ENCODE peak calls at places on chromosome 7, in ten cellular contexts. B, O, D, Y, Z, N, S, G, M and P are unnamed samples.

GRCh38 chr7:3194501-3195141 is 106.4 kb upstream of the SDK1 start:
- DNase-seq in B (peak), O (peak), D (peak), Y (no peak), Z (peak), N (no peak), S (peak), G (no peak), M (no peak), P (no peak)

GRCh38 chr7:109844362-109844761 is 1246.6 kb upstream of the LRRN3 start:
- DNase-seq in B (peak), O (no peak), D (peak), Y (no peak), Z (no peak), N (no peak), S (peak), G (peak), M (no peak), P (peak)

GRCh38 chr7:7103343-7104313 is 78.7 kb upstream of the C1GALT1 start:
- DNase-seq in B (peak), O (peak), D (peak), Y (peak), Z (no peak), N (no peak), S (peak), G (peak), M (no peak), P (peak)

GRCh38 chr7:23100697-23101096 is 4.9 kb upstream of the KLHL7 start:
- DNase-seq in B (no peak), O (no peak), D (no peak), Y (no peak), Z (no peak), N (no peak), S (no peak), G (no peak), M (no peak), P (no peak)

GRCh38 chr7:100119701-100120517 is 475 bp downstream of the CNPY4 start:
- DNase-seq in B (peak), O (peak), D (peak), Y (peak), Z (peak), N (no peak), S (peak), G (no peak), M (no peak), P (peak)

GRCh38 chr7:20438665-20439376 is 108.1 kb downstream of the ITGB8 start:
- DNase-seq in B (no peak), O (no peak), D (no peak), Y (no peak), Z (no peak), N (peak), S (no peak), G (no peak), M (no peak), P (peak)

GRCh38 chr7:88218836-88219605 is 817 bp downstream of the SRI start:
- DNase-seq in B (peak), O (peak), D (no peak), Y (peak), Z (peak), N (peak), S (peak), G (no peak), M (no peak), P (peak)

GRCh38 chr7:1449951-1450350 is 9.3 kb downstream of the MICALL2 start:
- DNase-seq in B (no peak), O (no peak), D (no peak), Y (no peak), Z (no peak), N (no peak), S (no peak), G (no peak), M (no peak), P (no peak)

GRCh38 chr7:69597278-69598076 is 798 bp upstream of the AUTS2 start:
- DNase-seq in B (no peak), O (peak), D (peak), Y (peak), Z (no peak), N (peak), S (no peak), G (no peak), M (no peak), P (peak)

GRCh38 chr7:52940511-52940910 is 94.9 kb upstream of the POM121L12 start:
- DNase-seq in B (no peak), O (no peak), D (no peak), Y (no peak), Z (no peak), N (no peak), S (no peak), G (no peak), M (no peak), P (no peak)

GRCh38 chr7:102244601-102245000 is 42.1 kb upstream of the SH2B2 start:
- DNase-seq in B (no peak), O (no peak), D (no peak), Y (peak), Z (no peak), N (no peak), S (no peak), G (no peak), M (no peak), P (no peak)

GRCh38 chr7:42858570-42858969 is 53.3 kb downstream of the C7orf25 start:
- DNase-seq in B (peak), O (peak), D (peak), Y (no peak), Z (no peak), N (no peak), S (peak), G (no peak), M (no peak), P (no peak)

GRCh38 chr7:87414400-87415188 is 60.9 kb downstream of the ABCB4 start:
- DNase-seq in B (peak), O (no peak), D (peak), Y (no peak), Z (no peak), N (no peak), S (peak), G (no peak), M (no peak), P (no peak)

GRCh38 chr7:6564091-6564770 is 13.0 kb upstream of the GRID2IP start:
- DNase-seq in B (no peak), O (peak), D (no peak), Y (no peak), Z (no peak), N (no peak), S (no peak), G (no peak), M (no peak), P (no peak)

GRCh38 chr7:112162161-112163020 is 43.8 kb downstream of the DOCK4 start:
- DNase-seq in B (peak), O (peak), D (peak), Y (no peak), Z (peak), N (no peak), S (peak), G (no peak), M (no peak), P (no peak)

GRCh38 chr7:127290801-127291361 is 38.1 kb upstream of the GRM8 start:
- DNase-seq in B (peak), O (peak), D (no peak), Y (no peak), Z (no peak), N (no peak), S (peak), G (no peak), M (no peak), P (no peak)

GRCh38 chr7:32336726-32337125 is 153.5 kb downstream of the LSM5 start:
- DNase-seq in B (no peak), O (no peak), D (peak), Y (no peak), Z (no peak), N (no peak), S (peak), G (no peak), M (no peak), P (no peak)

GRCh38 chr7:146700015-146700560 is 583.5 kb downstream of the CNTNAP2 start:
- DNase-seq in B (no peak), O (no peak), D (no peak), Y (no peak), Z (no peak), N (no peak), S (no peak), G (no peak), M (no peak), P (no peak)

GRCh38 chr7:117212969-117213877 is 109.6 kb downstream of the WNT2 start:
- DNase-seq in B (peak), O (peak), D (peak), Y (peak), Z (peak), N (peak), S (peak), G (peak), M (no peak), P (peak)

GRCh38 chr7:50264908-50265307 is 39.6 kb upstream of the IKZF1 start:
- DNase-seq in B (no peak), O (no peak), D (no peak), Y (no peak), Z (no peak), N (no peak), S (no peak), G (no peak), M (no peak), P (peak)

GRCh38 chr7:23377134-23377533 is 78.0 kb downstream of the MALSU1 start:
- DNase-seq in B (peak), O (peak), D (no peak), Y (no peak), Z (no peak), N (no peak), S (peak), G (no peak), M (no peak), P (no peak)

GRCh38 chr7:27917119-27917518 is 177.2 kb downstream of the TAX1BP1 start:
- DNase-seq in B (no peak), O (no peak), D (no peak), Y (no peak), Z (no peak), N (no peak), S (no peak), G (no peak), M (no peak), P (no peak)

GRCh38 chr7:3691478-3692151 is 390.6 kb downstream of the SDK1 start:
- DNase-seq in B (no peak), O (no peak), D (no peak), Y (no peak), Z (no peak), N (no peak), S (no peak), G (no peak), M (no peak), P (no peak)

GRCh38 chr7:918118-918425 is 36.4 kb downstream of the ADAP1 start:
- DNase-seq in B (no peak), O (no peak), D (no peak), Y (no peak), Z (no peak), N (no peak), S (no peak), G (no peak), M (no peak), P (no peak)

GRCh38 chr7:93558705-93559614 is 15.6 kb downstream of the CALCR start:
- DNase-seq in B (no peak), O (no peak), D (no peak), Y (no peak), Z (peak), N (no peak), S (no peak), G (no peak), M (no peak), P (no peak)

GRCh38 chr7:66114743-66115727 is at the start of gene CRCP:
- DNase-seq in B (peak), O (peak), D (peak), Y (peak), Z (peak), N (peak), S (peak), G (no peak), M (peak), P (peak)
- TF ChIP-seq CTCF in B (peak), O (peak), D (no peak), Y (no peak), Z (no peak), N (peak), S (peak), G (no peak), M (no peak), P (peak)

DNA sequence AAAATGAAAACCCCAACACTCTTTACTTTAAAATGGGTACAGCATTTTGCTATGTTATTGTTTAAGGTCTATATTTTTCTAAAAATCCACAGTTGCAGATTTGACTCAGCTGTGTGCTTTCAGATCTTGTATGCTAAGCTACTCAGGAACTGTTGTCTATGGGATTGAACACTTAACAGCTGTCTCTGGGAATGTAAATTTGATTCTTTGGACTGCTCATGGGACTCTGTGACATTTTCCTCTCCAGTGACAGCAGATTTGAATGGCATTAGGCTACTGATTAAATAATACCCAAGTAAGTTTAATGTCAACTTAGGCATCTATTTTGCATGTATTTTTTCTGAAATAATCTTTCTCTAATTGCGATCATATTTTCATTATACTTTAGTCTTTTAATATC is 1.7 kb upstream of the CD36 start:
- DNase-seq in B (no peak), O (no peak), D (no peak), Y (no peak), Z (no peak), N (no peak), S (no peak), G (no peak), M (no peak), P (no peak)
- H3K4me3 ChIP-seq in B (no peak), O (no peak), D (no peak), Y (no peak), Z (no peak), N (no peak), S (no peak), G (no peak), M (no peak), P (no peak)

GRCh38 chr7:151341357-151342101 is at the start of gene NUB1:
- DNase-seq in B (peak), O (peak), D (peak), Y (peak), Z (peak), N (peak), S (peak), G (peak), M (peak), P (peak)

GRCh38 chr7:151342102-151342646 is 562 bp downstream of the NUB1 start:
- DNase-seq in B (no peak), O (no peak), D (no peak), Y (no peak), Z (no peak), N (peak), S (peak), G (no peak), M (no peak), P (peak)

GRCh38 chr7:151343516-151343915 is 1.9 kb downstream of the NUB1 start:
- DNase-seq in B (no peak), O (no peak), D (no peak), Y (no peak), Z (no peak), N (no peak), S (no peak), G (no peak), M (no peak), P (no peak)

GRCh38 chr7:151340794-151341356 is 737 bp upstream of the NUB1 start:
- DNase-seq in B (no peak), O (no peak), D (no peak), Y (no peak), Z (no peak), N (no peak), S (no peak), G (no peak), M (no peak), P (no peak)

GRCh38 chr7:151342811-151343210 is 1.2 kb downstream of the NUB1 start:
- DNase-seq in B (no peak), O (no peak), D (no peak), Y (no peak), Z (no peak), N (no peak), S (no peak), G (no peak), M (no peak), P (peak)
- TF ChIP-seq CTCF in B (no peak), O (no peak), D (no peak), Y (no peak), Z (no peak), N (no peak), S (peak), G (no peak), M (no peak), P (no peak)

GRCh38 chr7:139034855-139035587 is 821 bp downstream of the ZC3HAV1L start:
- DNase-seq in B (peak), O (peak), D (peak), Y (peak), Z (no peak), N (peak), S (peak), G (no peak), M (no peak), P (peak)

GRCh38 chr7:139033346-139034114 is 2.3 kb downstream of the ZC3HAV1L start:
- DNase-seq in B (no peak), O (no peak), D (no peak), Y (peak), Z (no peak), N (no peak), S (no peak), G (no peak), M (no peak), P (no peak)

GRCh38 chr7:139035588-139036353 is at the start of gene ZC3HAV1L:
- DNase-seq in B (peak), O (peak), D (peak), Y (peak), Z (peak), N (peak), S (peak), G (peak), M (no peak), P (peak)

GRCh38 chr7:139032473-139032872 is 3.4 kb downstream of the ZC3HAV1L start:
- DNase-seq in B (no peak), O (no peak), D (no peak), Y (no peak), Z (no peak), N (no peak), S (no peak), G (no peak), M (no peak), P (no peak)

GRCh38 chr7:139034336-139034735 is 1.5 kb downstream of the ZC3HAV1L start:
- DNase-seq in B (peak), O (no peak), D (no peak), Y (no peak), Z (no peak), N (no peak), S (peak), G (no peak), M (no peak), P (no peak)
- H3K4me3 ChIP-seq in B (no peak), O (peak), D (peak), Y (no peak), Z (no peak), N (peak), S (peak), G (peak), M (peak), P (peak)

GRCh38 chr7:44590910-44591309 is 8.9 kb upstream of the TMED4 start:
- DNase-seq in B (no peak), O (no peak), D (no peak), Y (no peak), Z (no peak), N (no peak), S (peak), G (no peak), M (no peak), P (no peak)

GRCh38 chr7:44583145-44583544 is 1.1 kb upstream of the TMED4 start:
- DNase-seq in B (no peak), O (no peak), D (no peak), Y (no peak), Z (no peak), N (no peak), S (no peak), G (no peak), M (no peak), P (no peak)

GRCh38 chr7:44587843-44588711 is 6.0 kb upstream of the TMED4 start:
- DNase-seq in B (peak), O (peak), D (peak), Y (peak), Z (peak), N (no peak), S (peak), G (peak), M (no peak), P (peak)
- TF ChIP-seq CTCF in B (peak), O (peak), D (peak), Y (peak), Z (peak), N (peak), S (peak), G (peak), M (peak), P (peak)

GRCh38 chr7:128343554-128344430 is at the start of gene RBM28:
- DNase-seq in B (peak), O (peak), D (peak), Y (peak), Z (peak), N (peak), S (peak), G (peak), M (peak), P (peak)

GRCh38 chr7:128341733-128342132 is 2.0 kb downstream of the RBM28 start:
- DNase-seq in B (no peak), O (no peak), D (no peak), Y (no peak), Z (no peak), N (no peak), S (no peak), G (no peak), M (no peak), P (no peak)

GRCh38 chr7:128347573-128348147 is 4.0 kb upstream of the RBM28 start:
- DNase-seq in B (peak), O (peak), D (peak), Y (no peak), Z (no peak), N (no peak), S (peak), G (peak), M (no peak), P (peak)

GRCh38 chr7:128349121-128349825 is 5.6 kb upstream of the RBM28 start:
- DNase-seq in B (no peak), O (no peak), D (no peak), Y (no peak), Z (no peak), N (no peak), S (no peak), G (no peak), M (no peak), P (no peak)

DNA sequence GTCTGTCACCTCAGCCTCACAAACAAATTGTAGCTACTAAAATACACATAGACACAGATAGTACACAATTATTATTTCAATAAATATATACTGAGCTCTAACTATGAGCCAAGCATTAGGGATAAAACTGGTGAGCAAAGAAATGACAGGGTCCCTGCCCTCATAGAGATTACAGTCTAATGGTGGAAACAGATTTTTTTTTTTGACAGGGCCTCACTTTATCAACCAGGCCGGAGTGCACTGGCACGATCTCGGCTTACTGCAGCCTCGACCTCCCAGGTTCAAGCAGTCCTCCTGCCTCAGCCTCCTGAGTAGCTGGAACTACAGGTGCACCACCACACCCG is 695 bp upstream of the RBM28 start:
- DNase-seq in B (no peak), O (no peak), D (no peak), Y (no peak), Z (no peak), N (no peak), S (no peak), G (no peak), M (no peak), P (no peak)
- H3K4me3 ChIP-seq in B (no peak), O (no peak), D (peak), Y (no peak), Z (no peak), N (no peak), S (no peak), G (no peak), M (no peak), P (no peak)